ENCODE peak calls at places on chromosome 10, in eight cellular contexts. A is heart left ventricle; E is tibial artery; Z is lung; C is H7; D is CD8-positive, alpha-beta memory T cell; V is body of pancreas; K is hepatocyte. U is an unnamed sample. For H3K36me3, the result is how much of the 10 kb centered on the place peaks cover.

GRCh38 chr10:92284112-92284704 is 6.7 kb downstream of the CPEB3 start:
- DNase-seq in A (no peak), E (no peak), Z (no peak), C (no peak), D (no peak), V (no peak), K (peak), U (no peak)

GRCh38 chr10:119650692-119651513 is at the start of gene BAG3:
- DNase-seq in A (peak), E (peak), Z (peak), C (peak), D (peak), V (peak), K (peak), U (peak)

GRCh38 chr10:80473692-80474596 is 19.8 kb downstream of the TSPAN14 start:
- DNase-seq in A (no peak), E (peak), Z (no peak), C (peak), D (no peak), V (no peak), K (no peak), U (no peak)

GRCh38 chr10:118017071-118017740 is 29.5 kb downstream of the RAB11FIP2 start:
- DNase-seq in A (no peak), E (no peak), Z (no peak), C (no peak), D (no peak), V (no peak), K (no peak), U (no peak)

GRCh38 chr10:71657604-71658348 is 61.8 kb downstream of the C10orf105 start:
- DNase-seq in A (no peak), E (no peak), Z (no peak), C (peak), D (no peak), V (no peak), K (no peak), U (no peak)

GRCh38 chr10:95330966-95331453 is 40.2 kb upstream of the PDLIM1 start:
- DNase-seq in A (no peak), E (no peak), Z (no peak), C (no peak), D (no peak), V (no peak), K (no peak), U (no peak)

GRCh38 chr10:30029890-30030261 is 29.5 kb downstream of the JCAD start:
- DNase-seq in A (no peak), E (no peak), Z (no peak), C (no peak), D (no peak), V (peak), K (no peak), U (peak)

GRCh38 chr10:13272164-13272571 is 27.7 kb downstream of the PHYH start:
- DNase-seq in A (peak), E (peak), Z (peak), C (peak), D (no peak), V (peak), K (peak), U (peak)

GRCh38 chr10:12396567-12396966 is 47.2 kb downstream of the CAMK1D start:
- DNase-seq in A (no peak), E (peak), Z (no peak), C (no peak), D (no peak), V (peak), K (no peak), U (peak)

GRCh38 chr10:33252324-33252723 is 82.1 kb downstream of the NRP1 start:
- DNase-seq in A (no peak), E (no peak), Z (no peak), C (no peak), D (no peak), V (no peak), K (no peak), U (no peak)

GRCh38 chr10:75827591-75827990 is 396.2 kb downstream of the LRMDA start:
- DNase-seq in A (no peak), E (no peak), Z (no peak), C (no peak), D (no peak), V (no peak), K (no peak), U (no peak)

GRCh38 chr10:106557053-106557452 is 607.5 kb downstream of the SORCS1 start:
- DNase-seq in A (no peak), E (no peak), Z (no peak), C (no peak), D (no peak), V (no peak), K (no peak), U (no peak)

GRCh38 chr10:789831-790701 is 100.6 kb upstream of the DIP2C start:
- DNase-seq in A (no peak), E (peak), Z (no peak), C (peak), D (no peak), V (no peak), K (no peak), U (no peak)

GRCh38 chr10:36367362-36367761 is 725.3 kb upstream of the FZD8 start:
- DNase-seq in A (no peak), E (no peak), Z (no peak), C (no peak), D (no peak), V (no peak), K (no peak), U (no peak)

GRCh38 chr10:15175587-15175986 is 7.1 kb upstream of the NMT2 start:
- DNase-seq in A (no peak), E (no peak), Z (no peak), C (no peak), D (no peak), V (no peak), K (no peak), U (no peak)

GRCh38 chr10:68154211-68154497 is 44.9 kb downstream of the MYPN start:
- DNase-seq in A (peak), E (no peak), Z (no peak), C (no peak), D (no peak), V (peak), K (no peak), U (peak)

GRCh38 chr10:101110856-101111523 is 20.1 kb upstream of the TLX1 start:
- DNase-seq in A (no peak), E (no peak), Z (no peak), C (peak), D (no peak), V (no peak), K (no peak), U (no peak)

GRCh38 chr10:130137077-130137448 is 872 bp downstream of the GLRX3 start:
- DNase-seq in A (no peak), E (no peak), Z (no peak), C (peak), D (no peak), V (no peak), K (peak), U (no peak)

GRCh38 chr10:124678566-124679240 is 65.5 kb downstream of the FAM53B start:
- DNase-seq in A (no peak), E (no peak), Z (no peak), C (no peak), D (no peak), V (no peak), K (no peak), U (no peak)

GRCh38 chr10:90621577-90621976 is 236.3 kb downstream of the HTR7 start:
- DNase-seq in A (no peak), E (no peak), Z (no peak), C (peak), D (no peak), V (no peak), K (peak), U (no peak)

GRCh38 chr10:117419921-117420320 is 44.7 kb upstream of the PDZD8 start:
- DNase-seq in A (no peak), E (no peak), Z (no peak), C (no peak), D (no peak), V (no peak), K (no peak), U (no peak)

GRCh38 chr10:87596351-87596750 is 63.3 kb upstream of the PAPSS2 start:
- DNase-seq in A (no peak), E (no peak), Z (no peak), C (no peak), D (no peak), V (no peak), K (no peak), U (no peak)

GRCh38 chr10:84429926-84430520 is 101.6 kb downstream of the CCSER2 start:
- DNase-seq in A (peak), E (peak), Z (peak), C (peak), D (peak), V (peak), K (peak), U (peak)

GRCh38 chr10:51763746-51764145 is 64.4 kb upstream of the CSTF2T start:
- DNase-seq in A (no peak), E (no peak), Z (no peak), C (no peak), D (no peak), V (no peak), K (no peak), U (no peak)

GRCh38 chr10:108360187-108360586 is 1195.7 kb upstream of the SORCS1 start:
- DNase-seq in A (no peak), E (no peak), Z (no peak), C (no peak), D (no peak), V (no peak), K (peak), U (no peak)

GRCh38 chr10:71392791-71393781 is 3.6 kb upstream of the CDH23 start:
- DNase-seq in A (no peak), E (no peak), Z (no peak), C (no peak), D (no peak), V (no peak), K (no peak), U (no peak)

GRCh38 chr10:84613336-84614021 is 285.1 kb downstream of the CCSER2 start:
- DNase-seq in A (no peak), E (no peak), Z (peak), C (peak), D (no peak), V (peak), K (peak), U (peak)

DNA sequence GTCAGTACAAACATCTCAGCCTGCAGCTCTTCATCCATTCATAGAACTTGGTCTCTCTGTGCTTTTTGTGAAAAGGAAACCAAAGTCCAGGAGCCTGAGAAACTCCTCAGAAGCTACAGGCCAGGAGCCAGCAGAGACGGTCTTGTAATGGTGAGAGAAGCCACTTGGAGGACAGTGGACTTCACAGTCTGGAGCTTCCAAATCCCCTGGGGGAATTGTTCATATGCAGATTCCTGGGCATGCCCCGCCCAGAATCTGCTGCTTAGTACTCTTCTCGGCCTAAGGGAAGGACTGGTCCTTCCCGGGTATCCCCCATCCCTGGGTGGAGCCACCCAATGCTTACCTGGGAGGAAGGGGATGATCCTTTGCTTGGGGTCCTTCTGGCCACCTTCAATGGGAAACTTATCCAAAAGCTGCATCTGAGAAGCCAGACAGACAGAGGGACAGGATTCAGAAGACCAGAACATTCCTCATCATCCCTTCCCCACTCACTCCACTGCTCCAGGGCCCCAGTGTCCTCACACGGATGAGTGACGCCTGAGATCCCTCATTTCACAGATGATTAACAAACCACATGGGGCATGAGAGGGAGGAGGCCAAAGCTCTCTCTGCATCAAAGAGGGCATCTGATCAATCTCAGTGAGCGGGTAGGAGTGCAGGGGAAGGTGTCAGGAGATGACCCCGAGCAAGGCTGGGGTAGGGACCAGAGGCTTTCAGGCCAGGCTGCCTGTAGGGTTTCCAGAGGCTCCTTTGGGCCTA is 88.4 kb downstream of the SH3PXD2A start:
- DNase-seq in A (no peak), E (no peak), Z (no peak), C (no peak), D (no peak), V (no peak), K (no peak), U (no peak)
- H3K36me3 ChIP-seq in A (under half), E (under half), Z (under half), C (under half), D (under half), V (under half), K (under half), U (under half)

DNA sequence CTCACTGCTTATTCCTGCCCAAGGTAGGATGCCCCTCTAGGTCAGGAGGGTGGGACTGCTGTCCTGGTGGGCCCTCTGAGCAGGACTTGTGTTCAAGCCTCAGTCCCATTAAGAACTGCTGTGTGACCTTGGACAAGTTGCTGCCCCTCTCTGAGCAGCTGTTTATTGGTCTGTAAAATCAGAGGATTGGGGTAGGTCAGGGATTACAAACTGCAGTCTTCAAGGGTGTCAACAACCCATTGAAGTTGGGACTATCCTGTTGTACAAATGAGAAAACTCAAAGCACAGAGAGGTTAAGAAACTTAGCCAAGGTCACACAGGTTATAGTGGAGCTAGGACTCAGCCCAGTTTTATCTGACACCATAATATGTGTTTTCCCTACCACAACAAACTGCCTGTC is 55.3 kb downstream of the ZMIZ1 start:
- DNase-seq in A (no peak), E (no peak), Z (no peak), C (no peak), D (no peak), V (no peak), K (no peak), U (no peak)
- H3K36me3 ChIP-seq in A (under half), E (half or more), Z (under half), C (under half), D (under half), V (under half), K (under half), U (under half)

GRCh38 chr10:4195214-4195613 is 410.2 kb upstream of the KLF6 start:
- DNase-seq in A (no peak), E (no peak), Z (no peak), C (no peak), D (no peak), V (no peak), K (no peak), U (no peak)
- H3K36me3 ChIP-seq in A (under half), E (under half), Z (under half), C (under half), D (under half), V (under half), K (under half), U (under half)

DNA sequence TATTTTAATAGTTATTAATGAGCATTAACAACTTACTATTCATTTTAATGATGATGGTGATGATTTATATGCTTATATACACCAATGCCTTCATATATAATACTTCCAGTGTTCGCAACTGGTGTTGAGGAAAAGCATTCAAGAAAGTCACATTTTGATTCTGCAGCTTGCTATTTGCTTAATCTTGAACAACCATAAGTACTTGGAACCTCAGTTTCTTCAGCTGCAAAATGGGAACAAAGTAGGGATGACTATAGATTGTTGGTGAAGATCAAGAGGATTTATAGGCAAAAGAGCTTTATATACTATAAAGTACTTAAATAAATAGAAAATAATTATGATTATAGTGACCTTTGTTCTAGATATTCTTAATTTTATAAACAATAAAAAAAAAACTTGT is 4.3 kb downstream of the ARID5B start:
- DNase-seq in A (no peak), E (no peak), Z (no peak), C (no peak), D (no peak), V (no peak), K (no peak), U (no peak)
- H3K36me3 ChIP-seq in A (under half), E (under half), Z (under half), C (under half), D (under half), V (under half), K (under half), U (under half)

DNA sequence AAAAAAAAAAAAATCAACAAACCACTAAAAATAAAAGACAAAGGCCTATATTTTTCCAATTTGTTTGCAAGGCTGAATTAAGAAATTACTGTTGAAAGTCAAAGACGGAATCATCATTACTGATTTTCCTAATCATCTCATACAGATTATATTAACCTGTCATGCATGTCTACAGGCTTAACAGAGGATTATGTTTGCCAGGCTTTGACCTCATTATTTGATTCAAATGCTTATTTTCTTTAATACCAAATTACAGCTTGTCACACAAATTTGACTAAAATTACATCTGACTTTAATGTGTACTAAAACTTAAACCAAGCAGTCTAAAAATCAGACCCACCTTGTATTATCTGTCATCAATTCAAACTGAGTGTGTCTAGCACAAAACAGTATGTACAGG is 21.2 kb downstream of the KIF5B start:
- DNase-seq in A (no peak), E (no peak), Z (no peak), C (no peak), D (no peak), V (no peak), K (no peak), U (no peak)
- H3K36me3 ChIP-seq in A (under half), E (half or more), Z (under half), C (under half), D (half or more), V (under half), K (under half), U (under half)

DNA sequence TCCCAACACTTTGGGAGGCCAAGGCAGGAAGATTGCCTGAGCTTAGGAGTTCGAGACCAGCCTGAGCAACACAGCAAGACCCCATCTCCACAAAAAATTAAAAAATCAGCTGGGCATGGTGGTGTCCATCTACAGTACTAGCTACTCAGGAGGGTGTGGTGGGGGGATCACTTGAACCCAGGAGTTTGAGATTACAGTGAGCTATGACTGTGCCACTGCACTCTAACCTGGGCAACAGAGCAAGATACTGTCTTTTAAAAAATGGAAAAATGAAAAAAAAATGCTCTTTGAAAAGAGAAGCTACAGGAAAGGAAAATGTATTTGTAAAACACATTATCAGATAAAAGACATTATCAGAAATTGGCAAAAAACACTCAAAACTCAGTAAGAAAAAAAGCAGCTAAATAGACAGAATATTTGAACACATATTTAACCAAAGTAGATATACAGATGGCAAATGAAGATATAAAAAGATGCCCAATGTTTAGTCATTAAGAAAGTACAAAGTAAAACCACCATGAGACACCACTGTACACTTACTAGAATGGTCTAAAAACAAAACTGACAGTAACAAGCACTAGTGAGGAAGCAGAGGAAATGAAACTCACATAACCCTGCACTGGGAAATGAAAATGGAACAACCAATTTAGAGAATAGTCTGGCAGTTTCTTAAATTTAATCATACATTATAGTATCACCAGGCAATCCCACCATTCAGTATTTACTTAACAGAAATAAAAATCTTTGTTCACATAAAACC is 40.5 kb downstream of the NRBF2 start:
- DNase-seq in A (no peak), E (no peak), Z (no peak), C (no peak), D (no peak), V (no peak), K (no peak), U (no peak)
- H3K36me3 ChIP-seq in A (under half), E (half or more), Z (under half), C (half or more), D (under half), V (under half), K (under half), U (under half)

GRCh38 chr10:26540601-26541000 is 102.5 kb downstream of the APBB1IP start:
- DNase-seq in A (no peak), E (no peak), Z (no peak), C (peak), D (no peak), V (no peak), K (no peak), U (no peak)

GRCh38 chr10:26544932-26545331 is 106.8 kb downstream of the APBB1IP start:
- DNase-seq in A (no peak), E (no peak), Z (no peak), C (no peak), D (no peak), V (no peak), K (no peak), U (no peak)

GRCh38 chr10:26543567-26544306 is 105.6 kb downstream of the APBB1IP start:
- DNase-seq in A (no peak), E (no peak), Z (no peak), C (no peak), D (no peak), V (no peak), K (no peak), U (no peak)
- H3K36me3 ChIP-seq in A (under half), E (under half), Z (under half), C (under half), D (under half), V (under half), K (under half), U (under half)